ENCODE peak calls at places on chromosomes 13 and 19, in seven cellular contexts. T is MM.1S, L is anterior cingulate cortex, P is lower leg skin, X is RPMI8226, O is heart left ventricle, J is NCI-H2081. V is an unnamed sample.

GRCh38 chr19:1406818-1407661 is at the start of gene DAZAP1:
- DNase-seq in X (peak), L (peak), J (peak), T (peak), O (peak), P (peak), V (peak)

GRCh38 chr19:50659318-50660082 is 10.3 kb downstream of the C19orf81 start:
- DNase-seq in P (no peak), O (no peak), X (no peak), J (no peak), L (no peak), T (no peak), V (no peak)

GRCh38 chr13:30985637-30986205 is 53.3 kb downstream of the TEX26 start:
- DNase-seq in T (no peak), J (no peak), O (no peak), X (no peak), L (no peak), P (no peak), V (no peak)

GRCh38 chr19:38506723-38507550 is 73.4 kb downstream of the RYR1 start:
- DNase-seq in T (peak), J (peak), O (peak), L (peak), P (peak), X (peak), V (peak)

GRCh38 chr19:46435009-46435408 is 6.3 kb upstream of the PNMA8C start:
- DNase-seq in J (no peak), O (no peak), X (no peak), T (no peak), P (no peak), L (peak), V (no peak)

GRCh38 chr19:11116507-11116906 is 27.2 kb downstream of the LDLR start:
- DNase-seq in J (no peak), P (no peak), X (no peak), T (no peak), L (no peak), O (no peak), V (no peak)

GRCh38 chr19:45470147-45471081 is 2.6 kb downstream of the FOSB start:
- DNase-seq in T (no peak), O (peak), L (no peak), P (no peak), X (no peak), J (no peak), V (peak)

GRCh38 chr13:43880930-43881329 is 1.2 kb downstream of the LACC1 start:
- DNase-seq in T (no peak), P (no peak), J (no peak), O (no peak), X (peak), L (no peak), V (peak)